ENCODE peak calls at places on chromosomes 5 and 9, in seven cellular contexts. O, C, W, E, J, D and A are unnamed samples.
A peak's percentile ranks its signal among the peaks of the same experiment; 100 is the strongest.

GRCh38 chr5:170442921-170443320 is 53.8 kb upstream of the KCNMB1 start:
- DNase-seq in O (no peak), C (no peak), W (no peak), E (no peak), J (no peak), D (no peak), A (no peak)

GRCh38 chr9:69785757-69786156 is 25.9 kb upstream of the PTAR1 start:
- DNase-seq in O (no peak), C (no peak), W (no peak), E (no peak), J (no peak), D (no peak), A (no peak)

GRCh38 chr9:76571288-76572204 is 112.6 kb downstream of the GCNT1 start:
- DNase-seq in O (no peak), C (no peak), W (no peak), E (peak; percentile 53), J (no peak), D (no peak), A (no peak)

GRCh38 chr9:71096431-71097108 is 24.9 kb downstream of the TRPM3 start:
- DNase-seq in O (no peak), C (no peak), W (no peak), E (no peak), J (peak; percentile 95), D (no peak), A (no peak)

GRCh38 chr9:100914266-100914665 is 114.3 kb upstream of the PLPPR1 start:
- DNase-seq in O (no peak), C (no peak), W (no peak), E (no peak), J (no peak), D (no peak), A (no peak)

GRCh38 chr5:73230264-73231244 is 57.6 kb downstream of the TMEM174 start:
- DNase-seq in O (no peak), C (no peak), W (no peak), E (no peak), J (no peak), D (peak; percentile 79), A (no peak)

GRCh38 chr9:98275159-98275558 is 19.7 kb upstream of the TBC1D2 start:
- DNase-seq in O (no peak), C (no peak), W (no peak), E (no peak), J (no peak), D (no peak), A (no peak)

GRCh38 chr9:118674942-118675341 is 694.3 kb downstream of the BRINP1 start:
- DNase-seq in O (no peak), C (no peak), W (no peak), E (no peak), J (no peak), D (no peak), A (no peak)

GRCh38 chr5:31593676-31594075 is 45.3 kb upstream of the PDZD2 start:
- DNase-seq in O (no peak), C (no peak), W (no peak), E (no peak), J (no peak), D (no peak), A (no peak)

GRCh38 chr9:116475201-116475600 is 211.9 kb upstream of the TRIM32 start:
- DNase-seq in O (no peak), C (no peak), W (no peak), E (no peak), J (no peak), D (no peak), A (no peak)

GRCh38 chr9:136856541-136857141 is 4.5 kb downstream of the MAMDC4 start:
- DNase-seq in O (no peak), C (no peak), W (no peak), E (no peak), J (no peak), D (peak; percentile 52), A (no peak)

GRCh38 chr5:33275921-33276705 is 164.7 kb upstream of the TARS1 start:
- DNase-seq in O (no peak), C (no peak), W (no peak), E (no peak), J (no peak), D (no peak), A (no peak)

GRCh38 chr9:81687521-81688261 is 1.7 kb downstream of the TLE1 start:
- DNase-seq in O (no peak), C (peak; percentile 68), W (no peak), E (no peak), J (peak; percentile 40), D (peak; percentile 85), A (no peak)

GRCh38 chr9:116336133-116336862 is 182.7 kb downstream of the PAPPA start:
- DNase-seq in O (no peak), C (no peak), W (no peak), E (no peak), J (peak; percentile 67), D (no peak), A (no peak)

GRCh38 chr5:34491251-34491620 is 164.9 kb upstream of the RAI14 start:
- DNase-seq in O (no peak), C (peak; percentile 36), W (no peak), E (no peak), J (no peak), D (peak; percentile 52), A (no peak)

GRCh38 chr9:91131433-91131839 is 230.3 kb downstream of the AUH start:
- DNase-seq in O (peak; percentile 61), C (no peak), W (no peak), E (no peak), J (no peak), D (no peak), A (peak; percentile 58)

GRCh38 chr9:128412120-128412790 is 8.4 kb upstream of the CERCAM start:
- DNase-seq in O (no peak), C (peak; percentile 87), W (peak; percentile 66), E (no peak), J (peak; percentile 58), D (peak; percentile 100), A (no peak)

GRCh38 chr5:76855961-76856360 is 6.1 kb downstream of the S100Z start:
- DNase-seq in O (no peak), C (no peak), W (no peak), E (no peak), J (no peak), D (no peak), A (no peak)

GRCh38 chr5:2805080-2805479 is 53.6 kb upstream of the IRX2 start:
- DNase-seq in O (no peak), C (no peak), W (no peak), E (no peak), J (no peak), D (peak; percentile 74), A (no peak)

GRCh38 chr9:4494806-4495205 is 4.5 kb downstream of the SLC1A1 start:
- DNase-seq in O (no peak), C (no peak), W (no peak), E (no peak), J (no peak), D (no peak), A (no peak)

GRCh38 chr5:100852988-100853449 is 50.1 kb downstream of the ST8SIA4 start:
- DNase-seq in O (no peak), C (no peak), W (no peak), E (peak; percentile 89), J (no peak), D (no peak), A (no peak)

GRCh38 chr9:129954868-129955550 is 88.0 kb downstream of the FNBP1 start:
- DNase-seq in O (no peak), C (no peak), W (peak; percentile 44), E (no peak), J (no peak), D (no peak), A (no peak)

GRCh38 chr9:90905079-90905478 is 103.5 kb downstream of the SYK start:
- DNase-seq in O (no peak), C (no peak), W (no peak), E (no peak), J (no peak), D (no peak), A (no peak)

GRCh38 chr5:139671096-139671841 is 23.1 kb downstream of the CXXC5 start:
- DNase-seq in O (no peak), C (no peak), W (no peak), E (no peak), J (no peak), D (no peak), A (no peak)

GRCh38 chr9:85178486-85178885 is 509.0 kb downstream of the NTRK2 start:
- DNase-seq in O (no peak), C (no peak), W (no peak), E (no peak), J (no peak), D (no peak), A (no peak)

GRCh38 chr5:54091416-54092130 is 218.8 kb downstream of the ARL15 start:
- DNase-seq in O (no peak), C (no peak), W (no peak), E (no peak), J (no peak), D (no peak), A (no peak)

GRCh38 chr9:129335456-129336129 is 157.5 kb upstream of the IER5L start:
- DNase-seq in O (no peak), C (no peak), W (no peak), E (no peak), J (no peak), D (no peak), A (no peak)

GRCh38 chr9:124410321-124410913 is 4.8 kb downstream of the PSMB7 start:
- DNase-seq in O (no peak), C (no peak), W (no peak), E (no peak), J (no peak), D (no peak), A (no peak)

GRCh38 chr9:124660341-124660801 is 110.7 kb downstream of the NR6A1 start:
- DNase-seq in O (no peak), C (peak; percentile 22), W (no peak), E (peak; percentile 60), J (peak; percentile 36), D (no peak), A (no peak)

GRCh38 chr9:91427873-91428272 is 4.2 kb upstream of the NFIL3 start:
- DNase-seq in O (peak; percentile 84), C (no peak), W (no peak), E (no peak), J (peak; percentile 36), D (no peak), A (no peak)

GRCh38 chr5:36861820-36862219 is 14.7 kb upstream of the NIPBL start:
- DNase-seq in O (no peak), C (no peak), W (no peak), E (no peak), J (no peak), D (no peak), A (no peak)
- H3K27ac ChIP-seq in O (no peak overlapping the region), C (no peak overlapping the region), W (no peak overlapping the region), E (no peak overlapping the region), J (no peak overlapping the region), D (no peak overlapping the region), A (no peak overlapping the region)

GRCh38 chr5:9835121-9835770 is 205.1 kb upstream of the TAS2R1 start:
- DNase-seq in O (no peak), C (no peak), W (no peak), E (no peak), J (no peak), D (peak; percentile 57), A (no peak)
- TF ChIP-seq SIN3A in O (no peak), C (no peak), W (no peak), E (no peak), J (no peak), D (no peak), A (no peak)

GRCh38 chr5:172429201-172429940 is 25.0 kb downstream of the SH3PXD2B start:
- DNase-seq in O (no peak), C (no peak), W (no peak), E (no peak), J (no peak), D (no peak), A (no peak)
- H3K27ac ChIP-seq in O (no peak overlapping the region), C (no peak overlapping the region), W (no peak overlapping the region), E (no peak overlapping the region), J (no peak overlapping the region), D (no peak overlapping the region), A (no peak overlapping the region)

GRCh38 chr5:152634596-152634995 is 229.5 kb upstream of the NMUR2 start:
- DNase-seq in O (no peak), C (no peak), W (no peak), E (no peak), J (no peak), D (no peak), A (no peak)
- TF ChIP-seq SIN3A in O (no peak), C (no peak), W (no peak), E (no peak), J (no peak), D (no peak), A (no peak)